ENCODE peak calls at places on chromosomes 5 and 9, in seven cellular contexts. G, L, Y, D, U, X and A are unnamed samples.

GRCh38 chr5:151924564-151925395 is at the start of gene GLRA1:
- DNase-seq in G (peak; percentile 31), L (peak; percentile 24), Y (peak; percentile 92), D (peak; percentile 66), U (no peak), X (no peak), A (peak; percentile 28)

GRCh38 chr9:134682026-134682425 is 40.4 kb downstream of the COL5A1 start:
- DNase-seq in G (no peak), L (no peak), Y (no peak), D (no peak), U (no peak), X (no peak), A (no peak)

GRCh38 chr5:139075066-139076050 is 122.8 kb downstream of the SIL1 start:
- DNase-seq in G (no peak), L (no peak), Y (no peak), D (no peak), U (no peak), X (no peak), A (no peak)

GRCh38 chr5:132365213-132365612 is 4.3 kb upstream of the SLC22A5 start:
- DNase-seq in G (peak; percentile 74), L (peak; percentile 54), Y (no peak), D (peak; percentile 65), U (no peak), X (peak; percentile 59), A (no peak)

GRCh38 chr5:9622891-9623547 is 7.1 kb downstream of the TAS2R1 start:
- DNase-seq in G (peak; percentile 93), L (no peak), Y (no peak), D (no peak), U (no peak), X (no peak), A (no peak)

GRCh38 chr9:116377179-116377790 is 223.7 kb downstream of the PAPPA start:
- DNase-seq in G (peak; percentile 75), L (no peak), Y (no peak), D (no peak), U (no peak), X (peak; percentile 57), A (peak; percentile 26)

GRCh38 chr9:124291801-124292396 is 34.1 kb downstream of the NEK6 start:
- DNase-seq in G (no peak), L (peak; percentile 32), Y (no peak), D (no peak), U (peak; percentile 77), X (no peak), A (no peak)

GRCh38 chr5:142753114-142753764 is 16.9 kb upstream of the ARHGAP26 start:
- DNase-seq in G (no peak), L (no peak), Y (no peak), D (no peak), U (no peak), X (no peak), A (peak; percentile 36)

GRCh38 chr9:36731576-36731975 is 158.9 kb downstream of the MELK start:
- DNase-seq in G (peak; percentile 74), L (no peak), Y (no peak), D (no peak), U (peak; percentile 19), X (no peak), A (no peak)

GRCh38 chr5:160702856-160703453 is 149.1 kb downstream of the ATP10B start:
- DNase-seq in G (no peak), L (no peak), Y (no peak), D (no peak), U (peak; percentile 28), X (no peak), A (no peak)

GRCh38 chr5:139648205-139649081 is at the start of gene CXXC5:
- DNase-seq in G (peak; percentile 83), L (no peak), Y (peak; percentile 90), D (peak; percentile 91), U (no peak), X (no peak), A (peak; percentile 72)

GRCh38 chr9:37027582-37028424 is 6.3 kb downstream of the PAX5 start:
- DNase-seq in G (peak; percentile 81), L (peak; percentile 86), Y (peak; percentile 97), D (peak; percentile 95), U (peak; percentile 85), X (peak; percentile 92), A (peak; percentile 93)

GRCh38 chr5:141529002-141529401 is 40.1 kb downstream of the PCDHGC5 start:
- DNase-seq in G (peak; percentile 88), L (no peak), Y (no peak), D (no peak), U (no peak), X (no peak), A (no peak)

GRCh38 chr5:68419637-68420452 is 204.3 kb downstream of the PIK3R1 start:
- DNase-seq in G (no peak), L (no peak), Y (no peak), D (peak; percentile 88), U (no peak), X (no peak), A (peak; percentile 8)

GRCh38 chr5:174625591-174626365 is 98.6 kb upstream of the MSX2 start:
- DNase-seq in G (peak; percentile 7), L (no peak), Y (no peak), D (no peak), U (no peak), X (no peak), A (no peak)

DNA sequence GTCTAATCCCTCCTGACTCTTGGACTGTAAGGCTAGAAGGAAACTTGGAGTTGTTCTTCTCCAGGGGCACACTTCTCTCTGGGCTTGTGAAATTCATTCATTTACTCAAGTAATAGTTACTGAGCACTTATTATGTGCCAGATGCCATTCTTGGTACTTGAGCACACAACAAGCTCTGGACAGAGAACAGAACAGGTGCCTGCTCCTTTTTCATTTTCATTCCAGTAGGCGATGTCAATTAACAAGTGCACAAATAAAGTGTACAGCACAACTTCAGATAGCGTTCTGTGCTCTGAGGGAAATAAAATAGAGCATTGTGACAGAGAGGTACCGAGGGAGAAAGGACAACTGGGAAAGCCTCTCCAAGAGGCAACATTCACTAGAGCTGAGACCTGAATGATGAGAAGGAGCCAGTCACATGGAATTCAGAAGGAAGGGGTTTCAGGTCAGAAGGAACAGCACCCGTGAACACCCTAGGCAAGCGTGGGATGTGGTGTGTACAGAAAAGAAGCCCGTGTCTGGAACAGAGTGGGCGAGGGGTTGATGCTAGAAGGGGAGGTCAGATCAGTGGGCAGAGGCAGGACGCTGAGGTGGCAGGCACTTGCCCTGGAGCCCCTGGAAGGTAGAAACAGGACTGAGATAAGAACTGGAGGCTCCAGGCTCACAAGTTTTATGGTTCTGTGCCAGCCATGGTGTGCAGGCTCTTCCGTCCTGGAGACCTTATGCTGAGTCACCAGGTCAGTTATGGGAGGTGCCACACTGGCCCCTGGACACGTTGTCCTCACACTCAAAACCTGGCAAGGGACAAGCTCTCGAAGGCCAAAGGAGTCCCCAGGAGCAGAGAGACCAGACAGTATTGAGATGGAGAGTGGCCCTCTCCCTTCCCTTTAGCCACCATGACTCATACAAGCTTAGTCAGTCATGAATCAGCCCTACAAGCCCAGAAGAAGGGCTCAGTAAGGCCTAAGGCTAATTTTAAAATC is 7.2 kb upstream of the ABLIM3 start:
- DNase-seq in G (peak; percentile 92), L (no peak), Y (no peak), D (peak; percentile 56), U (no peak), X (peak; percentile 89), A (peak; percentile 79)
- H2AFZ ChIP-seq in G (peak overlapping the region; percentile 24), L (no peak overlapping the region), Y (no peak overlapping the region), D (peak overlapping the region; percentile 87), U (no peak overlapping the region), X (peak overlapping the region; percentile 92), A (peak overlapping the region; percentile 30)

DNA sequence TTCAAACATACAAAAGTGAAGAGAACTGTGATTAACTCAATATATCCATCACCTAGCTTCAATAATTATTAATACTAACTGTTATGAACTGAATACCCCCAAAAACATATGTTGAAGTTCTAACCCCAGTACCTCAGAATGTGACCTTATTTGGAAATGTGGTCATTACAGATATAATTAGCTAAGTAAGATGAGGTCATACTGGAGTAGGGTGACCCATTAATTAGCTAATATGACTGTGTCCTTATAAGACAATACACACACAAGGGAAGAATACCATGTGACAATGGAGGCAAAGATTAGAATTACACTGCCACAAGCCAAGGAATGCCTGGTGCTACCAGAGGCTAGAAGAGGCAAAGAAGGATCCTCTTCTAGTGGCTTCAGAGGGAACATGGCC is 7.8 kb downstream of the RRAGA start:
- DNase-seq in G (no peak), L (no peak), Y (no peak), D (no peak), U (no peak), X (no peak), A (no peak)
- TF ChIP-seq POLR2A in G (no peak), L (no peak), Y (no peak), D (no peak), U (no peak), X (no peak), A (no peak)

DNA sequence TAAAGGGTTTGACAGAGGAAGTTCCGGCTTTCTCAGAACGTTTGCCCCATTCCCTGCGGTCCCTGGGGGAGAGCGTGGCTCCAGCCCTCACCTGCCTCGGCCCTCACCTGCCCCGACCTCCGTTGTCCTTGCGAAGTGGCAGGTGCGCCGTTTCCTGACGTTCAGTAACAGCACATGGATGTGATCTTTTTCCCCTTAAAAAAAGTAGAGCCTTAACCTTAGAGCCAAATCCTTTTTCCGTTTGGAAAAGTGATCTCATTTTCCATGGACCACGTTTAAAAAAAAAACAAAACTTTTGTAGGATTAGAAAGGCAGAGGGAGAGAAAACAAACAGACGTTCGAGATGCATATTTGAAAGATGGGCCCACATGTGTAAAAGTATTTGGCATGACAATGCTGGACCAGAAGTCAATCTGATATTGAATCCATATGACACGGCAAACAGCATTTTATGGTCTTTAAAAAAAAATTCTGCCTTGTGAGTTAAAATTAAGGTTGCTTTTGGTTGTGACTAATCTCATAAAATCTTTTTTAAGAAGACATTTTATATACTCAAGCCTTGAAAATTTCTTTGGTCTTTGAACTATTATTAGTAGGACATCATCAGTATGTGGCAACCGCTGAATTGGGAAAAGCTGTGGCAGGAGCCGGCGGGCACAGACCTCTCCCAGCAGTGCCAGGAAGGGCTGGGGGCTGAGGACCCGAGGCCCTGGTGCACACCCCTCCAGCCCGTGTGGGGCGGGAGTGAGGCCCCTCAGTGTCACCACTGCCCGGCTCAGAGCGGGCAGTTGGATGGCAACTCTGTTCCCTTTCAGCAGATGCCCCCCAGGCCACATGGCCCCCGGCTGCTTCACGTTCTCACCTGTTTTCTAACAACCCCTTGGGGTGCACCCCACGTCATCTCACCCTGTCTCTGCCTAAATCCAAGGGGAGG is 42.4 kb upstream of the EXOC3 start:
- DNase-seq in G (peak; percentile 82), L (no peak), Y (peak; percentile 19), D (no peak), U (no peak), X (no peak), A (peak; percentile 64)
- H2AFZ ChIP-seq in G (peak overlapping the region; percentile 64), L (no peak overlapping the region), Y (no peak overlapping the region), D (no peak overlapping the region), U (no peak overlapping the region), X (no peak overlapping the region), A (peak overlapping the region; percentile 54)

DNA sequence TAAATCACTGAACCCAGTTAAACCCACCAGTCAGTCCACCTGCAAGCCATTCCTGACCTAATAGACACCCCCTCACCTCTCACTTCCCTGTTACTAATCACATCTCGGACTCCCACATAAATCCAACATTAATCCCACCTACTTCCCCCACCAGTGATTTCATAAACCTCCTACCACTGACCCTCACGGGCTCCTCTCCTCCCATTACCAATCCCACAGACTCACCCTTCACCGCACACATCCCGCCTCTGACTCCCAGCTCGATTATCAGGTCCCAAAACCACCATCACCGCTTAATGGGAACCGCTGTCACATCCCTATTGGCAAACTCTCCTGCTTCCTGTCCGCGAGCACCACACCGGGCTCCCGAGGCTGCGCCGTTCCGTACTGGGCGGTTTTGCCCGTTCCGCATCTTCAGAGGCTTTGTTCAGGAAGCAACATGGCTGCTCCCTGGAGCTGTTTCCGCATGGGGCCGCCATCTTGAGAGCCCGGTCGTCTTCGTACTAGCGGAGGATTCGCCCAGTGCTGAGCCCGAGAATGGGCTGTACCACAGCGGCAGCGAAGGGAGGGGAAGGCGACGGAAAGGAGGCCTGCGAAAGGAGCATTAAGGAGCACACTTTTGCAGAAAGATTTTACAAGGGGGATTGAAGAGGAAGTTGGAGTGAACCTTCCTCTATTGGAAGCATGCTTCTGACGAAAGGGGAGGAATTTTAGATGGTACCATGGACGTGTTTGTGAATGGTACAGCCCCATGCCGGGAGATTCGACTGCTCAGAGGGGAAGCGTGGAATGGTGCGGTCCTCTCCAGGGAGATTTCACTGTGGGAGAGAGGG is at the start of gene ZNF300:
- DNase-seq in G (peak; percentile 93), L (peak; percentile 85), Y (peak; percentile 85), D (peak; percentile 95), U (peak; percentile 32), X (no peak), A (peak; percentile 93)
- TF ChIP-seq POLR2A in G (peak; percentile 78), L (no peak), Y (peak; percentile 78), D (peak; percentile 86), U (peak; percentile 29), X (no peak), A (peak; percentile 51)